ENCODE peak calls at places on chromosome 12, in five cellular contexts. L is HepG2, V is heart right ventricle, Q is lung, O is pancreas. N is an unnamed sample.
A peak's percentile ranks its signal among the peaks of the same experiment; 100 is the strongest.

GRCh38 chr12:54132979-54133378 is 55.8 kb downstream of the SMUG1 start:
- DNase-seq in L (no peak), V (no peak), Q (no peak), O (no peak), N (no peak)

GRCh38 chr12:2402180-2402579 is 349.4 kb downstream of the CACNA1C start:
- DNase-seq in L (no peak), V (no peak), Q (no peak), O (no peak), N (no peak)

GRCh38 chr12:88052686-88053085 is 23.5 kb upstream of the C12orf50 start:
- DNase-seq in L (peak; percentile 30), V (no peak), Q (no peak), O (no peak), N (no peak)

GRCh38 chr12:57487597-57488396 is at the start of gene MARS1:
- DNase-seq in L (peak; percentile 96), V (peak; percentile 90), Q (peak; percentile 96), O (peak; percentile 95), N (peak; percentile 97)

GRCh38 chr12:30427555-30427954 is 268.1 kb downstream of the IPO8 start:
- DNase-seq in L (no peak), V (no peak), Q (no peak), O (no peak), N (no peak)

GRCh38 chr12:100733817-100734593 is 60.6 kb upstream of the ANO4 start:
- DNase-seq in L (peak; percentile 20), V (no peak), Q (no peak), O (no peak), N (no peak)

GRCh38 chr12:7934560-7935463 is 1.2 kb downstream of the SLC2A3 start:
- DNase-seq in L (no peak), V (no peak), Q (no peak), O (no peak), N (no peak)

GRCh38 chr12:65824314-65824563 is at the start of gene HMGA2:
- DNase-seq in L (no peak), V (peak; percentile 14), Q (no peak), O (peak; percentile 19), N (no peak)

GRCh38 chr12:93002278-93003054 is 73.4 kb upstream of the EEA1 start:
- DNase-seq in L (no peak), V (no peak), Q (no peak), O (no peak), N (no peak)

GRCh38 chr12:56120158-56120846 is 2.2 kb downstream of the ZC3H10 start:
- DNase-seq in L (no peak), V (no peak), Q (no peak), O (no peak), N (no peak)

GRCh38 chr12:44294649-44295048 is 458.8 kb downstream of the TMEM117 start:
- DNase-seq in L (no peak), V (no peak), Q (no peak), O (no peak), N (no peak)

GRCh38 chr12:30643366-30643765 is 52.3 kb downstream of the IPO8 start:
- DNase-seq in L (no peak), V (no peak), Q (no peak), O (no peak), N (no peak)

GRCh38 chr12:120225852-120226640 is 25.1 kb upstream of the RPLP0 start:
- DNase-seq in L (no peak), V (no peak), Q (peak; percentile 82), O (no peak), N (no peak)

GRCh38 chr12:57203791-57204190 is 12.8 kb upstream of the NXPH4 start:
- DNase-seq in L (no peak), V (no peak), Q (no peak), O (no peak), N (no peak)

GRCh38 chr12:9361879-9362326 is 153.7 kb upstream of the PZP start:
- DNase-seq in L (no peak), V (no peak), Q (no peak), O (no peak), N (no peak)

GRCh38 chr12:15346488-15346887 is 24.2 kb downstream of the PTPRO start:
- DNase-seq in L (no peak), V (no peak), Q (no peak), O (no peak), N (no peak)

GRCh38 chr12:96045566-96045965 is 10.2 kb upstream of the LTA4H start:
- DNase-seq in L (no peak), V (no peak), Q (no peak), O (peak; percentile 21), N (no peak)

GRCh38 chr12:132314516-132315233 is 14.7 kb downstream of the GALNT9 start:
- DNase-seq in L (no peak), V (no peak), Q (no peak), O (no peak), N (no peak)

GRCh38 chr12:132312516-132312915 is 16.9 kb downstream of the GALNT9 start:
- DNase-seq in L (no peak), V (no peak), Q (no peak), O (no peak), N (no peak)

GRCh38 chr12:132315507-132315906 is 13.9 kb downstream of the GALNT9 start:
- DNase-seq in L (no peak), V (peak; percentile 4), Q (no peak), O (no peak), N (no peak)

GRCh38 chr12:132313182-132313581 is 16.2 kb downstream of the GALNT9 start:
- DNase-seq in L (no peak), V (no peak), Q (no peak), O (no peak), N (no peak)

GRCh38 chr12:132314035-132314434 is 15.4 kb downstream of the GALNT9 start:
- DNase-seq in L (no peak), V (no peak), Q (no peak), O (no peak), N (no peak)
- H3K4me1 ChIP-seq in L (no peaks in the 10 kb centered on the region), V (no peaks in the 10 kb centered on the region), Q (no peaks in the 10 kb centered on the region), O (no peaks in the 10 kb centered on the region), N (no peaks in the 10 kb centered on the region)

GRCh38 chr12:130138478-130138877 is 23.8 kb upstream of the FZD10 start:
- DNase-seq in L (no peak), V (no peak), Q (no peak), O (no peak), N (no peak)

GRCh38 chr12:130134563-130134915 is 27.7 kb upstream of the FZD10 start:
- DNase-seq in L (no peak), V (no peak), Q (no peak), O (no peak), N (no peak)

GRCh38 chr12:130137141-130138018 is 24.9 kb upstream of the FZD10 start:
- DNase-seq in L (no peak), V (no peak), Q (no peak), O (no peak), N (no peak)

GRCh38 chr12:130133851-130134562 is 28.3 kb upstream of the FZD10 start:
- DNase-seq in L (no peak), V (no peak), Q (no peak), O (no peak), N (no peak)

GRCh38 chr12:130136536-130136935 is 25.7 kb upstream of the FZD10 start:
- DNase-seq in L (no peak), V (no peak), Q (no peak), O (no peak), N (no peak)
- H3K27ac ChIP-seq in L (no peak overlapping the region), V (no peak overlapping the region), Q (no peak overlapping the region), O (no peak overlapping the region), N (no peak overlapping the region)

DNA sequence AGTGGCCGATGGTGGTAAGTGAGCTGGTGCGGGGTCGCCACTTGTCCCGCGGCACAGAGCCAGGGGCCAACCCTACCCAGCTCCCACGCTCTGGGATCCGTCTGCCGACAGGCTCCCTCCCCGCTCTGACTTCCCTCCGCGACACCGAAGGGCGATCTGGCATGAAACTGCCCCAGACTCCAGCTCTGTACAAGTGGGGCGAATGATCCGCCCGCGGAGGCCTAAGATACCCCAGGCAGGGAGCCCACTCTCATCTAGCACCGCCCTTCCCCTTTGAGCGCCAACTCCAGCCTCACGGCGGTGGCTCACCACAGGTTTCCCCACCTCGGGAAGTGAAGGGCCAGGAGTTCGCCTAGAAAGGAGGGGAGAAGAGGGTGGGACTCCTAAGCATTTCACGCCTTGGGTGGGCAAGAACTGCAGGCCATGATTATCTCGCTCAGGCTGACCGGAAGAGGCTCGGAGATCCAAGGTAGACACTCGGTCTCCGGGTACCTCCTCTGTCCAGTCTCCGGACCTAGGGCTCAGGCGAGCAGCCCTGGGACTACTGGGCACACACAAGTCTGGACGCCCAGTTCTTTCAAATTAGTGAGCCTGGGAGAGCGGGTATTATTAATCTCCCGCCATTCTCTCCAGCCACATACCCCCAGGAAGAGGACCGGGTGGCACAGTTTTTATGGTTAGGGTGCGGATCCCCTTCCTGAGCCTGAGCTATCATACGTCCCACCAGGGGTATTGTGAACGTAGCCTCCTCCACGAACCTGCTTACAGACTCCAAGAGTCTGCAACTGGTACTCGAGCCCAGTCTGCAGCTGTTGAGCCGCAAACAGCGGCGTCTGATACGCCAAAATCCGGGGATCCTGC is 849 bp downstream of the WNT1 start:
- DNase-seq in L (no peak), V (no peak), Q (no peak), O (no peak), N (no peak)
- H3K4me3 ChIP-seq in L (peak overlapping the region; percentile 69), V (peak overlapping the region; percentile 28), Q (no peak overlapping the region), O (peak overlapping the region; percentile 12), N (peak overlapping the region; percentile 23)

DNA sequence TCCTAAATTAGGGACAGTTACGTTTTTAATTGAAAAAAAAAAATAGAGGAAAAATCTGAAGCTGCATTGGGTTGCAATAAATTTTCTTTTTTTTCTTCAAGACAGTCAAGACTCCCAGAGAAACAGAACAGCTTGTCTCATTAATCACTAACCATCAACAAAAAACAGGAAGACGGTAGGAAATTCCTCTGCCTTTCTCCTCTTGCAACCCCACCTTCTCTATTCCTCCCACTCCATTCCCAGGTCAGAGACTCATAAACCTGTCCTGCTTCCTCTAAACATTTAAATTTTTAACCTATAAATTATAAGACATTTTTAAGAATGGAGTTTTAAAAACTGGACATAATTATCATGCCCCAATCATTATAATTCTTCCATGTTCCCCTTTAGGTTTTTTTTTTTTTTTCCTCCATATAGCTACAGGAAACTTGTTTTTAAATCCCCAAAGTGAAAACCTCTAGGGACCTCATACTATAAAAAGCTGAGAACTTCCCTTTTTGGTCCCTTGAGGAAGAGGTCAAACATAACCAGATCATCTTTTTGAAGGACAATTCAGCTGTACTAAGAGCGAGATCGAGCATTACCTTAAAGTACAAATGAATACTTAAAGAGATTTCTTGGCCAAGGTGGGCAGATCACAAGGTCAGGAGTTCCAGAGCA is 36.0 kb downstream of the CPM start:
- DNase-seq in L (no peak), V (no peak), Q (no peak), O (no peak), N (no peak)
- H3K4me1 ChIP-seq in L (peaks cover 39% of the 10 kb centered on the region), V (peaks cover 19% of the 10 kb centered on the region), Q (peaks cover 7% of the 10 kb centered on the region), O (peaks cover 8% of the 10 kb centered on the region), N (no peaks in the 10 kb centered on the region)

GRCh38 chr12:46964496-46965098 is 114.8 kb upstream of the PCED1B start:
- DNase-seq in L (no peak), V (no peak), Q (no peak), O (no peak), N (no peak)
- H3K27ac ChIP-seq in L (no peak overlapping the region), V (peak overlapping the region; percentile 83), Q (no peak overlapping the region), O (no peak overlapping the region), N (peak overlapping the region; percentile 73)

DNA sequence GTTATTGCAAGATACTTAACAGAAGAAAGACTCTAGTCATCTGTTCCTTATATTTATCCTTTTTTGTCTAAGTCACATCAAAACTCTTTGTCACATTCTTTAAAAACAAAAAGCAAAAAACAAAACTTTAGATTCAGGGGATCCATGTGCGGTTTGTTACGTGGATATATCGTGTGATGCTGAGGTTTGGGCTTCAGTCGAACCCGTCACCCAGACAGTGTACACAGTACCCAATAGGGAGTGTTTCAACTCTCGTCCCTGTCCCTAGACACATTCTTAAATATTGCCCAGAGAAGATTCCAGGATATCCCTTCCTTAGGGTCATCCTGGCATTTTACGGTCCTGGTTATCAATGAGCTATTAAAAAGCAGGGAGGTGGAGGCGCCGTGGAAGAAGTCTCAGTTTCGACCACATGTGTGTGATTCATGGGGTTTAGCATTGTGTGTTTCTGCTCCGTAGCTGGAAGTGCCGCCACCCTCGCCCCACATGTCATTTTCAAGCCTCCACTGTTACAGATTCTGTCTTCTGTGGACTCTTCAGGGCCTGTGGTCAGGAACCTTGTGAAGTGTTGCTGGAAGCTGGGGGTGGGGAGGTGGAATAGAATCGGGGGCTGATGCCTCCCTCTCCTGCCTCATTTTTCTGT is 19.9 kb downstream of the CCND2 start:
- DNase-seq in L (no peak), V (no peak), Q (no peak), O (no peak), N (peak; percentile 44)
- H3K4me3 ChIP-seq in L (no peak overlapping the region), V (no peak overlapping the region), Q (no peak overlapping the region), O (no peak overlapping the region), N (no peak overlapping the region)